ENCODE peak calls at places on chromosome 10, in seven cellular contexts. S is mesendoderm, R is neuronal stem cell, W is H9, A is H1, N is trophoblast cell, C is IMR-90. M is an unnamed sample.

GRCh38 chr10:102869290-102870198 is at the start of gene AS3MT:
- DNase-seq in W (peak; percentile 83), R (peak; percentile 63), C (no peak), N (peak; percentile 10), S (peak; percentile 80), A (peak; percentile 90), M (peak; percentile 43)

GRCh38 chr10:52387744-52388143 is 73.7 kb downstream of the DKK1 start:
- DNase-seq in R (no peak), C (no peak), N (no peak), A (no peak), S (no peak), W (no peak), M (no peak)

GRCh38 chr10:3136763-3137611 is 35.6 kb downstream of the PITRM1 start:
- DNase-seq in C (peak; percentile 37), W (no peak), N (no peak), R (no peak), A (no peak), S (no peak), M (no peak)

GRCh38 chr10:8121199-8121890 is 66.9 kb downstream of the GATA3 start:
- DNase-seq in W (no peak), C (no peak), R (no peak), N (no peak), A (no peak), S (no peak), M (no peak)

GRCh38 chr10:36254191-36254590 is 612.1 kb upstream of the FZD8 start:
- DNase-seq in R (no peak), C (peak; percentile 16), W (no peak), A (no peak), N (no peak), S (no peak), M (peak; percentile 53)

GRCh38 chr10:3813986-3814831 is 29.2 kb upstream of the KLF6 start:
- DNase-seq in W (no peak), N (no peak), C (peak; percentile 35), R (no peak), S (no peak), A (no peak), M (no peak)

GRCh38 chr10:14605231-14605925 is 169.3 kb downstream of the FAM107B start:
- DNase-seq in S (peak; percentile 46), A (no peak), N (peak; percentile 58), C (peak; percentile 78), R (no peak), W (peak; percentile 17), M (peak; percentile 86)

GRCh38 chr10:3530346-3531096 is 254.5 kb downstream of the KLF6 start:
- DNase-seq in A (no peak), R (no peak), C (peak; percentile 68), N (peak; percentile 80), S (no peak), W (no peak), M (no peak)

GRCh38 chr10:97882142-97883091 is 32.8 kb downstream of the GOLGA7B start:
- DNase-seq in A (no peak), C (peak; percentile 51), W (no peak), N (no peak), S (no peak), R (no peak), M (peak; percentile 48)

GRCh38 chr10:34181545-34182300 is 633.4 kb downstream of the PARD3 start:
- DNase-seq in A (no peak), S (peak; percentile 40), N (no peak), C (peak; percentile 70), W (no peak), R (no peak), M (peak; percentile 68)

GRCh38 chr10:75099952-75100763 is 11.3 kb upstream of the SAMD8 start:
- DNase-seq in R (peak; percentile 82), S (peak; percentile 86), W (peak; percentile 92), A (peak; percentile 99), C (peak; percentile 52), N (peak; percentile 59), M (peak; percentile 63)

GRCh38 chr10:178208-178607 is 43.0 kb downstream of the ZMYND11 start:
- DNase-seq in N (no peak), R (no peak), A (no peak), W (no peak), C (peak; percentile 68), S (no peak), M (peak; percentile 52)

GRCh38 chr10:70690584-70690983 is 18.3 kb downstream of the ADAMTS14 start:
- DNase-seq in N (no peak), R (no peak), A (no peak), C (no peak), W (no peak), S (no peak), M (no peak)

GRCh38 chr10:101775273-101776131 is at the start of gene FGF8:
- DNase-seq in A (peak; percentile 49), W (no peak), S (no peak), C (no peak), N (no peak), R (no peak), M (no peak)

GRCh38 chr10:71975891-71976725 is 11.9 kb downstream of the CHST3 start:
- DNase-seq in W (no peak), C (peak; percentile 83), R (no peak), S (peak; percentile 16), A (no peak), N (no peak), M (peak; percentile 83)

GRCh38 chr10:100006241-100006886 is 3.4 kb downstream of the DNMBP start:
- DNase-seq in N (peak; percentile 83), C (peak; percentile 97), S (peak; percentile 69), A (no peak), R (no peak), W (no peak), M (peak; percentile 99)

GRCh38 chr10:88125766-88126165 is 262.3 kb downstream of the PTEN start:
- DNase-seq in S (no peak), W (no peak), C (no peak), N (no peak), A (no peak), R (no peak), M (no peak)

GRCh38 chr10:79196470-79197461 is 128.0 kb downstream of the ZMIZ1 start:
- DNase-seq in A (peak; percentile 97), R (peak; percentile 76), S (peak; percentile 79), C (peak; percentile 47), N (peak; percentile 65), W (peak; percentile 87), M (peak; percentile 58)
- H2AK5ac ChIP-seq in A (no peak overlapping the region), R (peak overlapping the region; percentile 58), S (no peak overlapping the region), C (peak overlapping the region; percentile 10), N (no peak overlapping the region), W (no peak overlapping the region), M (peak overlapping the region; percentile 47)

GRCh38 chr10:24541239-24541753 is 182.4 kb downstream of the ARHGAP21 start:
- DNase-seq in R (no peak), S (no peak), N (peak; percentile 28), W (no peak), C (no peak), A (no peak), M (no peak)
- H3K18ac ChIP-seq in R (no peak overlapping the region), S (no peak overlapping the region), N (no peak overlapping the region), W (no peak overlapping the region), C (no peak overlapping the region), A (no peak overlapping the region), M (no peak overlapping the region)

GRCh38 chr10:27482984-27483956 is 20.8 kb upstream of the RAB18 start:
- DNase-seq in C (peak; percentile 41), S (peak; percentile 65), R (no peak), W (no peak), N (no peak), A (no peak), M (no peak)
- H3K27ac ChIP-seq in C (no peak overlapping the region), S (no peak overlapping the region), R (no peak overlapping the region), W (no peak overlapping the region), N (no peak overlapping the region), A (no peak overlapping the region), M (no peak overlapping the region)

DNA sequence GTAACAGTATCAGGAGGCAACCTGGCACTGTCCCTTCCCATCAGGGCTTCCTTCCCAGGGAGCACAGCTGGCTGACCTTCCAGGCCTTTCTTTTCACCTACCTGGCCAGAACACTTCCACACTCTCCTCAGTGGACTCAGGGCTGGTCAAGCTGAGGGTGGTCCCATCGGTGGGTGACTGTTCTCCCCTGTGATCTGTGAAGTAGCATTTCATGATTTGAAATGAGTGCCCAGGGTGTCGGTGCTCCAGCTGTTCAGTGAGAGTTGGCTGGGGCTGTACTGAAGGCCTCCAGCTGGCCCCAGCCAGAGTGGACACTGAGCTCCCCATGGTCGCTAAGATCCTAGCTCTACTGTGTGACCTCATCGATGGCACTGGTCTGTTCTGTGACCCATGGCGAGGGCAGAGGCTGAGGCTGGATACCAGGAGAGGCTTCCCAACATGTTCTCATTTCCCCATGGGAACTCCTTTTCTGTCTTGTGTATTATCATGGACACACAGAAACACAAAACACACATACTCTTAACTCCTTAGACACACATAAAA is at the start of gene FAM170B:
- DNase-seq in A (no peak), W (no peak), C (no peak), N (no peak), R (no peak), S (no peak), M (no peak)
- H2AK5ac ChIP-seq in A (no peak within 1 kb of the TSS), W (no peak within 1 kb of the TSS), C (no peak within 1 kb of the TSS), N (no peak within 1 kb of the TSS), R (no peak within 1 kb of the TSS), S (no peak within 1 kb of the TSS), M (no peak within 1 kb of the TSS)

DNA sequence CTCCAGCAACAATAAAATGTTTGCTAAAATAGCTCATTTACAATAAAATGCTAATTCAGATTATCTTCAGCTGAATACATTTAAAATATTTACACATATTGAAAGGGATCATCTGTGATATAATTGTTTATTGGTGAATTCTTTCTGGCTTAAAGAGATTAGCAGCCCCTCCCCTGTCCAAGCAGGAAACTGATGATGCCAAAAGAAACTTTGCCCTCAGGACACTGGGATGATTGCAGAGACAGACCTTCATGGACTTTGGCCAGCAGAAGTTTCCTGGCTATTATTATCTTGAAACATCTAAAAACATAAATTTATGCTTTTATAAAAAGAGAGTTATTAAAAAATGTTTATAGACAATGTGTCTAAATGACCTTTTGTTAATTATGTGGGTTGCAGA is 764.9 kb upstream of the MBL2 start:
- DNase-seq in W (no peak), C (no peak), A (no peak), S (peak; percentile 36), R (no peak), N (no peak), M (no peak)
- H3K18ac ChIP-seq in W (no peak overlapping the region), C (no peak overlapping the region), A (no peak overlapping the region), S (no peak overlapping the region), R (no peak overlapping the region), N (no peak overlapping the region), M (no peak overlapping the region)